ENCODE peak calls at places on chromosome 1, in eight cellular contexts. One of them, this sample, is unnamed.

GRCh38 chr1:83901547-83902155 is 97.3 kb downstream of the TTLL7 start:
- DNase-seq in AG20443: peak; percentile 48
- DNase-seq in NCI-H524 treated with DMSO at 0.1 percent for 48 hours: no peak
- DNase-seq in CD4-positive, alpha-beta T cell: no peak
- DNase-seq in B cell: no peak
- DNase-seq in naive thymus-derived CD4-positive, alpha-beta T cell: no peak
- DNase-seq in neural crest cell: no peak
- DNase-seq in stimulated activated naive CD4-positive, alpha-beta T cell: no peak
- DNase-seq in this sample: no peak

GRCh38 chr1:163170975-163171676 is 31.6 kb downstream of the RGS5 start:
- DNase-seq in AG20443: peak; percentile 22
- DNase-seq in NCI-H524 treated with DMSO at 0.1 percent for 48 hours: no peak
- DNase-seq in CD4-positive, alpha-beta T cell: no peak
- DNase-seq in B cell: no peak
- DNase-seq in naive thymus-derived CD4-positive, alpha-beta T cell: no peak
- DNase-seq in neural crest cell: no peak
- DNase-seq in stimulated activated naive CD4-positive, alpha-beta T cell: no peak
- DNase-seq in this sample: no peak

GRCh38 chr1:3049164-3049563 is 19.8 kb upstream of the PRDM16 start:
- DNase-seq in AG20443: no peak
- DNase-seq in NCI-H524 treated with DMSO at 0.1 percent for 48 hours: no peak
- DNase-seq in CD4-positive, alpha-beta T cell: no peak
- DNase-seq in B cell: no peak
- DNase-seq in naive thymus-derived CD4-positive, alpha-beta T cell: no peak
- DNase-seq in neural crest cell: no peak
- DNase-seq in stimulated activated naive CD4-positive, alpha-beta T cell: no peak
- DNase-seq in this sample: no peak

GRCh38 chr1:193538690-193539089 is 352.3 kb upstream of the B3GALT2 start:
- DNase-seq in AG20443: no peak
- DNase-seq in NCI-H524 treated with DMSO at 0.1 percent for 48 hours: no peak
- DNase-seq in CD4-positive, alpha-beta T cell: no peak
- DNase-seq in B cell: no peak
- DNase-seq in naive thymus-derived CD4-positive, alpha-beta T cell: no peak
- DNase-seq in neural crest cell: no peak
- DNase-seq in stimulated activated naive CD4-positive, alpha-beta T cell: no peak
- DNase-seq in this sample: peak; percentile 39

GRCh38 chr1:52435211-52435610 is 30.8 kb downstream of the PRPF38A start:
- DNase-seq in AG20443: no peak
- DNase-seq in NCI-H524 treated with DMSO at 0.1 percent for 48 hours: no peak
- DNase-seq in CD4-positive, alpha-beta T cell: no peak
- DNase-seq in B cell: no peak
- DNase-seq in naive thymus-derived CD4-positive, alpha-beta T cell: no peak
- DNase-seq in neural crest cell: no peak
- DNase-seq in stimulated activated naive CD4-positive, alpha-beta T cell: no peak
- DNase-seq in this sample: no peak

GRCh38 chr1:175385316-175385715 is 192.7 kb upstream of the KIAA0040 start:
- DNase-seq in AG20443: no peak
- DNase-seq in NCI-H524 treated with DMSO at 0.1 percent for 48 hours: no peak
- DNase-seq in CD4-positive, alpha-beta T cell: no peak
- DNase-seq in B cell: no peak
- DNase-seq in naive thymus-derived CD4-positive, alpha-beta T cell: no peak
- DNase-seq in neural crest cell: no peak
- DNase-seq in stimulated activated naive CD4-positive, alpha-beta T cell: no peak
- DNase-seq in this sample: no peak

GRCh38 chr1:93616996-93617669 is 64.5 kb downstream of the BCAR3 start:
- DNase-seq in AG20443: no peak
- DNase-seq in NCI-H524 treated with DMSO at 0.1 percent for 48 hours: no peak
- DNase-seq in CD4-positive, alpha-beta T cell: no peak
- DNase-seq in B cell: no peak
- DNase-seq in naive thymus-derived CD4-positive, alpha-beta T cell: no peak
- DNase-seq in neural crest cell: no peak
- DNase-seq in stimulated activated naive CD4-positive, alpha-beta T cell: no peak
- DNase-seq in this sample: no peak

GRCh38 chr1:29811727-29812396 is 575.5 kb downstream of the PTPRU start:
- DNase-seq in AG20443: peak; percentile 2
- DNase-seq in NCI-H524 treated with DMSO at 0.1 percent for 48 hours: no peak
- DNase-seq in CD4-positive, alpha-beta T cell: no peak
- DNase-seq in B cell: no peak
- DNase-seq in naive thymus-derived CD4-positive, alpha-beta T cell: no peak
- DNase-seq in neural crest cell: no peak
- DNase-seq in stimulated activated naive CD4-positive, alpha-beta T cell: no peak
- DNase-seq in this sample: no peak

GRCh38 chr1:196155586-196155985 is 452.7 kb downstream of the KCNT2 start:
- DNase-seq in AG20443: no peak
- DNase-seq in NCI-H524 treated with DMSO at 0.1 percent for 48 hours: no peak
- DNase-seq in CD4-positive, alpha-beta T cell: no peak
- DNase-seq in B cell: no peak
- DNase-seq in naive thymus-derived CD4-positive, alpha-beta T cell: no peak
- DNase-seq in neural crest cell: no peak
- DNase-seq in stimulated activated naive CD4-positive, alpha-beta T cell: no peak
- DNase-seq in this sample: no peak

GRCh38 chr1:39737546-39738169 is 1.0 kb upstream of the PPIE start:
- DNase-seq in AG20443: no peak
- DNase-seq in NCI-H524 treated with DMSO at 0.1 percent for 48 hours: no peak
- DNase-seq in CD4-positive, alpha-beta T cell: no peak
- DNase-seq in B cell: no peak
- DNase-seq in naive thymus-derived CD4-positive, alpha-beta T cell: no peak
- DNase-seq in neural crest cell: no peak
- DNase-seq in stimulated activated naive CD4-positive, alpha-beta T cell: no peak
- DNase-seq in this sample: no peak

GRCh38 chr1:10765734-10766478 is 30.5 kb downstream of the CASZ1 start:
- DNase-seq in AG20443: no peak
- DNase-seq in NCI-H524 treated with DMSO at 0.1 percent for 48 hours: no peak
- DNase-seq in CD4-positive, alpha-beta T cell: no peak
- DNase-seq in B cell: no peak
- DNase-seq in naive thymus-derived CD4-positive, alpha-beta T cell: no peak
- DNase-seq in neural crest cell: no peak
- DNase-seq in stimulated activated naive CD4-positive, alpha-beta T cell: no peak
- DNase-seq in this sample: no peak

GRCh38 chr1:208291923-208292711 is 47.9 kb upstream of the PLXNA2 start:
- DNase-seq in AG20443: no peak
- DNase-seq in NCI-H524 treated with DMSO at 0.1 percent for 48 hours: peak; percentile 3
- DNase-seq in CD4-positive, alpha-beta T cell: no peak
- DNase-seq in B cell: no peak
- DNase-seq in naive thymus-derived CD4-positive, alpha-beta T cell: no peak
- DNase-seq in neural crest cell: no peak
- DNase-seq in stimulated activated naive CD4-positive, alpha-beta T cell: no peak
- DNase-seq in this sample: no peak